ENCODE peak calls at places on chromosomes 2 and 18, in five cellular contexts. M is HepG2, X is H1, G is K562, O is GM12878. A is an unnamed sample.

GRCh38 chr2:84807063-84807485 is 73.8 kb downstream of the TRABD2A start:
- DNase-seq in M (no peak), X (no peak), G (no peak), O (no peak), A (peak)

GRCh38 chr2:109649736-109650695 is 35.9 kb downstream of the SOWAHC start:
- DNase-seq in X (no peak), G (no peak), M (no peak), O (no peak), A (no peak)

GRCh38 chr18:52237551-52237950 is 102.4 kb upstream of the DCC start:
- DNase-seq in O (no peak), M (no peak), X (no peak), G (no peak), A (no peak)

GRCh38 chr2:231479455-231479854 is 15.2 kb upstream of the NCL start:
- DNase-seq in X (no peak), O (no peak), G (no peak), M (no peak), A (no peak)

GRCh38 chr2:52127527-52127926 is 1095.6 kb upstream of the NRXN1 start:
- DNase-seq in O (no peak), G (no peak), X (no peak), M (no peak), A (no peak)

GRCh38 chr18:10727477-10727876 is 201.7 kb downstream of the NAPG start:
- DNase-seq in O (no peak), M (no peak), X (no peak), G (no peak), A (no peak)

GRCh38 chr18:3256693-3257626 is 5.0 kb upstream of the MYL12B start:
- DNase-seq in M (peak), O (no peak), X (no peak), G (no peak), A (no peak)

GRCh38 chr2:106068415-106068814 is 125.7 kb downstream of the UXS1 start:
- DNase-seq in G (no peak), M (no peak), O (no peak), X (no peak), A (no peak)

GRCh38 chr18:76935722-76936337 is 113.5 kb downstream of the ZNF236 start:
- DNase-seq in M (no peak), O (no peak), G (no peak), X (no peak), A (no peak)

DNA sequence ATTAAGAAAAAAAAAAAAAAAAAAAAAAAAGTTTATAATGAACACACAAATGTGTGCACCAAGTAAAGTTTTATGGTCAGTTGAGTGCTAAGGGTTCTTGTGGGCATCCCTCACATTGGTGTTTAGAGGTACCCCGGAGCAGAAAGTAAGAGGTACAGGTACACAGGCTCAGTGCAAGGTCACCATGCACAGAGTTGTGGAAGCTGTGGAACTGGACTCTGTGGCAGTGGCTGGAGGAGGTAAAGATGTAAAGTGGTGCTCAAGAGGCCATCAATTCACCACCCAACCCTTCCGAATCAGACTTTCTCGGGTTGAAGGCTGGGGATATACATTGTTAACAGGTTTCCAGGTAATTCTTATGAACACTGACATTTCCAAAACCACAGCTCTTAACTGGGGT is 299.1 kb upstream of the STON1 start:
- DNase-seq in M (no peak), O (no peak), G (no peak), X (no peak), A (no peak)
- TF ChIP-seq EZH2 in M (no peak), O (no peak), G (no peak), X (no peak), A (no peak)

DNA sequence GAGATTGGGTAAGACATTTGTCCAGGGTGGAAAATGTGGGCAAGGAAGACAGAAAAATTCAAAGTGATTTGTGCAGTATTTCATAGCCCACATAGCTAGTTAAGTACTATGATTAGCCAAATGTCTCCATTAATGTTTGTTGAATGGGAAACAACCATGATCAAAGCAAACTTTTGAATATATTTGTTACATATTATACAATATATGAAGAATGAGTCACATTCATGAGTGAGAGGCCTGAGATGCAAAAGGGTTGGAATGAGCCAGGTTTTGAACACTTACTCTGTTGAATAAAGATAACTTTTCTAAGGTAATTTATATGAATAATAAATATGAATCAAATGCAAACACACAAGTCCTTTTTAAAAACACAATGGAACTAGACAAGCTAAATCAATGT is 984.5 kb upstream of the CDH2 start:
- DNase-seq in O (no peak), G (no peak), M (no peak), X (no peak), A (no peak)
- H2AFZ ChIP-seq in O (no peak), G (no peak), M (no peak), X (no peak), A (no peak)

GRCh38 chr2:193743089-193743488 is 1548.4 kb upstream of the TMEFF2 start:
- DNase-seq in X (no peak), M (no peak), G (no peak), O (no peak), A (no peak)
- TF ChIP-seq RAD21 in X (no peak), M (no peak), G (no peak), O (no peak), A (no peak)

GRCh38 chr18:57434536-57435494 is at the start of gene ONECUT2:
- DNase-seq in X (peak), G (peak), M (peak), O (no peak), A (peak)
- TF ChIP-seq EZH2 in X (peak), G (no peak), M (no peak), O (no peak), A (no peak)

GRCh38 chr2:64402876-64403275 is 51.1 kb upstream of the LGALSL start:
- DNase-seq in X (no peak), O (no peak), G (no peak), M (no peak), A (no peak)

GRCh38 chr2:64404743-64405142 is 49.2 kb upstream of the LGALSL start:
- DNase-seq in O (no peak), X (no peak), M (peak), G (peak), A (no peak)

GRCh38 chr2:64405476-64406406 is 48.2 kb upstream of the LGALSL start:
- DNase-seq in O (no peak), G (no peak), M (no peak), X (no peak), A (no peak)

GRCh38 chr2:64403426-64403825 is 50.5 kb upstream of the LGALSL start:
- DNase-seq in G (no peak), O (no peak), M (no peak), X (no peak), A (no peak)

DNA sequence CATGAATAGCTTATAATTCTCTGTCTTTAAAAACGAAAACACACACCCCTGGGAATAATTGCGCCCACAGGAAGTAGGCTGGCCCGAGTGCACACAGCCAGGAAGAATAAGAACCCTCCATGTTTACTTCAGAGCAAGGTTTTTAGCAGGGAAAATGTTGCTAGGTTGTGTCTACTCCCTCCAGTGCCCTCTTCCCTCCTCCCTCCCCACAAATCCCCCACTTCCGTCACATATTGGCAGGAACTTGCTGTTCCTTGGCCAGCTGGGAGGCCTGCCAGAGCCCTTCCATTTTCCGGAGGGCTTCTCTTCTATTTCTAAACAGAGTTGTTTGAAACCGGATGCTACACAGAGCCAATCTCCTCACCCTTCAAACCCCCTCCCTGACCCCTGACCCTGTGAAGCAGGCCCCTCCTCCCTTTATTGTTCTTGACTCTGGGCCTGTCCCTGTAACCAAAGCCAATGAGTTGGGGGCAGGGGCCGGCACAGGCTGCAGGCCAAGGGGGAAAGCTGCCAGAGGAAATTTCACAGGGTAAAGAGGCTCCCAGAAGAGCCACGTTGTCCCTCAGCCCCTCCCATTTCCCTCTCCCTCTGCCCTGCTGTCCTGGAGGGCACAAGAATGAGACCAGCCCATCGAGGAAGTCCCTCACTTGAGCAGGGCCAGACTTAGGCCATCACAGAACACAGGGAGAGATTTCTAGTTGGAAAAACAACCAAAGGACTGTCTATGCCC is 49.8 kb upstream of the LGALSL start:
- DNase-seq in O (no peak), X (peak), M (peak), G (no peak), A (no peak)
- H2AFZ ChIP-seq in O (peak), X (peak), M (peak), G (peak), A (no peak)